ENCODE peak calls at places on chromosomes 4 and X, in five cellular contexts. M, T, U, E and N are unnamed samples.
A peak's percentile ranks its signal among the peaks of the same experiment; 100 is the strongest.

GRCh38 chr4:52618795-52619590 is 40.1 kb downstream of the USP46 start:
- DNase-seq in M (no peak), T (no peak), U (no peak), E (no peak), N (no peak)

GRCh38 chrX:52923781-52924241 is 26.7 kb downstream of the FAM156B start:
- DNase-seq in M (no peak), T (no peak), U (peak; percentile 61), E (peak; percentile 4), N (peak; percentile 51)

GRCh38 chr4:156790866-156791265 is 180.7 kb downstream of the PDGFC start:
- DNase-seq in M (peak; percentile 53), T (no peak), U (peak; percentile 78), E (peak; percentile 32), N (no peak)

GRCh38 chrX:136750364-136750763 is 30.4 kb downstream of the ARHGEF6 start:
- DNase-seq in M (no peak), T (no peak), U (no peak), E (no peak), N (no peak)

GRCh38 chrX:23828894-23829293 is 45.9 kb downstream of the SAT1 start:
- DNase-seq in M (no peak), T (no peak), U (no peak), E (no peak), N (no peak)

GRCh38 chr4:68369474-68369805 is 19.6 kb upstream of the YTHDC1 start:
- DNase-seq in M (no peak), T (no peak), U (peak; percentile 50), E (peak; percentile 13), N (no peak)

GRCh38 chrX:117743469-117744251 is 372.9 kb downstream of the KLHL13 start:
- DNase-seq in M (peak; percentile 47), T (peak; percentile 22), U (no peak), E (no peak), N (no peak)

GRCh38 chr4:8785656-8786142 is 85.9 kb downstream of the HMX1 start:
- DNase-seq in M (no peak), T (no peak), U (no peak), E (no peak), N (no peak)

GRCh38 chr4:75542824-75543223 is 13.0 kb upstream of the ODAPH start:
- DNase-seq in M (no peak), T (no peak), U (peak; percentile 93), E (peak; percentile 60), N (no peak)